ENCODE peak calls at places on chromosomes 1 and 21, in ten cellular contexts. H is effector CD4-positive, alpha-beta T cell; A is NCI-H1092; D is NCI-H510A; J is stimulated activated CD4-positive, alpha-beta T cell treated with anti-CD3 and anti-CD28 coated beads, TNF-alpha, amount 100 ng/mL, for 4 hours; O is occipital lobe; E is mesenchymal stem cell; B is ureter; C is activated naive CD4-positive, alpha-beta T cell treated with anti-CD3 and anti-CD28 coated beads, Interleukin-2, amount 10 ng/mL, durations not matched to agents 7 days and 5 days; G is CD8-positive, alpha-beta memory T cell. K is an unnamed sample.
A peak's percentile ranks its signal among the peaks of the same experiment; 100 is the strongest.

GRCh38 chr1:240539700-240540414 is 72.1 kb downstream of the GREM2 start:
- DNase-seq in H (no peak), A (no peak), D (no peak), J (no peak), O (no peak), E (no peak), B (no peak), C (peak; percentile 22), G (no peak), K (no peak)

GRCh38 chr1:1124786-1125642 is 9.1 kb upstream of the C1orf159 start:
- DNase-seq in H (no peak), A (no peak), D (no peak), J (no peak), O (no peak), E (no peak), B (no peak), C (no peak), G (no peak), K (no peak)

GRCh38 chr21:38422067-38422466 is 76.2 kb downstream of the ERG start:
- DNase-seq in H (no peak), A (no peak), D (no peak), J (no peak), O (no peak), E (no peak), B (no peak), C (no peak), G (no peak), K (no peak)

GRCh38 chr21:42465008-42465878 is 30.8 kb downstream of the RSPH1 start:
- DNase-seq in H (no peak), A (no peak), D (no peak), J (no peak), O (no peak), E (peak; percentile 67), B (no peak), C (no peak), G (no peak), K (no peak)

GRCh38 chr1:47471163-47471562 is 33.3 kb downstream of the FOXD2 start:
- DNase-seq in H (no peak), A (no peak), D (no peak), J (no peak), O (no peak), E (no peak), B (no peak), C (no peak), G (no peak), K (no peak)

GRCh38 chr1:212667223-212668139 is 32.2 kb downstream of the BATF3 start:
- DNase-seq in H (no peak), A (peak; percentile 16), D (no peak), J (no peak), O (peak; percentile 10), E (peak; percentile 100), B (no peak), C (no peak), G (no peak), K (no peak)

GRCh38 chr1:200795151-200795550 is 56.5 kb downstream of the CAMSAP2 start:
- DNase-seq in H (no peak), A (no peak), D (no peak), J (no peak), O (no peak), E (peak; percentile 48), B (no peak), C (no peak), G (no peak), K (no peak)

GRCh38 chr1:226733876-226734414 is 5.1 kb downstream of the ITPKB start:
- DNase-seq in H (no peak), A (no peak), D (no peak), J (no peak), O (no peak), E (no peak), B (no peak), C (no peak), G (no peak), K (no peak)

GRCh38 chr1:10939654-10940450 is 72.6 kb upstream of the TARDBP start:
- DNase-seq in H (no peak), A (no peak), D (no peak), J (peak; percentile 23), O (no peak), E (peak; percentile 12), B (no peak), C (peak; percentile 78), G (no peak), K (no peak)

GRCh38 chr1:43997979-43998378 is 6.6 kb downstream of the CCDC24 start:
- DNase-seq in H (no peak), A (no peak), D (no peak), J (no peak), O (no peak), E (no peak), B (no peak), C (no peak), G (no peak), K (no peak)

GRCh38 chr1:84615785-84616184 is 41.5 kb upstream of the CTBS start:
- DNase-seq in H (no peak), A (no peak), D (no peak), J (no peak), O (no peak), E (no peak), B (no peak), C (no peak), G (no peak), K (no peak)

GRCh38 chr1:78036450-78036849 is 9.3 kb upstream of the GIPC2 start:
- DNase-seq in H (no peak), A (no peak), D (no peak), J (no peak), O (no peak), E (no peak), B (no peak), C (no peak), G (no peak), K (no peak)

GRCh38 chr1:28246427-28246832 is 10.5 kb downstream of the ATP5IF1 start:
- DNase-seq in H (peak; percentile 51), A (no peak), D (no peak), J (no peak), O (no peak), E (no peak), B (no peak), C (peak; percentile 63), G (peak; percentile 31), K (no peak)

GRCh38 chr1:85224734-85225623 is 24.2 kb upstream of the SYDE2 start:
- DNase-seq in H (no peak), A (peak; percentile 50), D (peak; percentile 98), J (no peak), O (no peak), E (peak; percentile 49), B (peak; percentile 70), C (no peak), G (no peak), K (no peak)

GRCh38 chr1:159090566-159091546 is 14.3 kb upstream of the AIM2 start:
- DNase-seq in H (no peak), A (no peak), D (no peak), J (no peak), O (no peak), E (peak; percentile 41), B (no peak), C (no peak), G (no peak), K (no peak)

GRCh38 chr1:147600119-147601111 is 59.1 kb downstream of the BCL9 start:
- DNase-seq in H (no peak), A (no peak), D (no peak), J (no peak), O (no peak), E (peak; percentile 84), B (no peak), C (no peak), G (no peak), K (no peak)

GRCh38 chr1:88595355-88595754 is 88.7 kb upstream of the PKN2 start:
- DNase-seq in H (no peak), A (no peak), D (no peak), J (no peak), O (no peak), E (peak; percentile 61), B (no peak), C (no peak), G (no peak), K (no peak)

GRCh38 chr1:222618880-222619321 is 1.0 kb downstream of the MIA3 start:
- DNase-seq in H (no peak), A (no peak), D (peak; percentile 3), J (no peak), O (peak; percentile 43), E (peak; percentile 48), B (no peak), C (peak; percentile 27), G (no peak), K (peak; percentile 19)